ENCODE peak calls at places on chromosomes 6 and 20, in four cellular contexts. One of them, this sample, is unnamed.

GRCh38 chr6:121482004-121482693 is 46.7 kb downstream of the GJA1 start:
- DNase-seq in PC-3: peak
- DNase-seq in neural progenitor cell: no peak
- DNase-seq in MM.1S: no peak
- DNase-seq in this sample: no peak

GRCh38 chr6:10962673-10963072 is 75.8 kb downstream of the SYCP2L start:
- DNase-seq in PC-3: peak
- DNase-seq in neural progenitor cell: no peak
- DNase-seq in MM.1S: peak
- DNase-seq in this sample: no peak

GRCh38 chr6:13369591-13369990 is 41.3 kb upstream of the TBC1D7 start:
- DNase-seq in PC-3: no peak
- DNase-seq in neural progenitor cell: no peak
- DNase-seq in MM.1S: no peak
- DNase-seq in this sample: no peak

GRCh38 chr6:72626126-72626525 is 4.3 kb downstream of the KCNQ5 start:
- DNase-seq in PC-3: no peak
- DNase-seq in neural progenitor cell: no peak
- DNase-seq in MM.1S: no peak
- DNase-seq in this sample: peak

GRCh38 chr6:41098366-41098765 is 25.6 kb downstream of the NFYA start:
- DNase-seq in PC-3: no peak
- DNase-seq in neural progenitor cell: no peak
- DNase-seq in MM.1S: no peak
- DNase-seq in this sample: no peak

GRCh38 chr20:62800314-62801259 is 4.0 kb upstream of the OGFR start:
- DNase-seq in PC-3: no peak
- DNase-seq in neural progenitor cell: no peak
- DNase-seq in MM.1S: no peak
- DNase-seq in this sample: no peak

GRCh38 chr6:27605401-27606342 is 132.8 kb upstream of the ZNF184 start:
- DNase-seq in PC-3: peak
- DNase-seq in neural progenitor cell: peak
- DNase-seq in MM.1S: no peak
- DNase-seq in this sample: no peak

GRCh38 chr6:147974376-147974775 is 368.3 kb upstream of the SASH1 start:
- DNase-seq in PC-3: peak
- DNase-seq in neural progenitor cell: no peak
- DNase-seq in MM.1S: no peak
- DNase-seq in this sample: no peak

GRCh38 chr6:43759157-43759925 is 10.7 kb upstream of the VEGFA start:
- DNase-seq in PC-3: peak
- DNase-seq in neural progenitor cell: no peak
- DNase-seq in MM.1S: no peak
- DNase-seq in this sample: no peak

GRCh38 chr6:33838979-33839378 is 35.2 kb upstream of the MLN start:
- DNase-seq in PC-3: no peak
- DNase-seq in neural progenitor cell: no peak
- DNase-seq in MM.1S: no peak
- DNase-seq in this sample: no peak

GRCh38 chr20:49969946-49970345 is 12.8 kb upstream of the SNAI1 start:
- DNase-seq in PC-3: peak
- DNase-seq in neural progenitor cell: no peak
- DNase-seq in MM.1S: peak
- DNase-seq in this sample: no peak

GRCh38 chr20:42901689-42902518 is 287.8 kb downstream of the PTPRT start:
- DNase-seq in PC-3: no peak
- DNase-seq in neural progenitor cell: no peak
- DNase-seq in MM.1S: no peak
- DNase-seq in this sample: no peak

GRCh38 chr6:170260686-170261085 is 30.2 kb downstream of the DLL1 start:
- DNase-seq in PC-3: peak
- DNase-seq in neural progenitor cell: no peak
- DNase-seq in MM.1S: no peak
- DNase-seq in this sample: peak

GRCh38 chr6:27312146-27312949 is at the start of gene POM121L2:
- DNase-seq in PC-3: peak
- DNase-seq in neural progenitor cell: peak
- DNase-seq in MM.1S: peak
- DNase-seq in this sample: peak

GRCh38 chr20:6178537-6178936 is 55.7 kb upstream of the FERMT1 start:
- DNase-seq in PC-3: peak
- DNase-seq in neural progenitor cell: peak
- DNase-seq in MM.1S: peak
- DNase-seq in this sample: peak

GRCh38 chr20:19099586-19100555 is 112.6 kb upstream of the SLC24A3 start:
- DNase-seq in PC-3: peak
- DNase-seq in neural progenitor cell: no peak
- DNase-seq in MM.1S: no peak
- DNase-seq in this sample: no peak

GRCh38 chr20:44280387-44280786 is 30.6 kb downstream of the FITM2 start:
- DNase-seq in PC-3: no peak
- DNase-seq in neural progenitor cell: no peak
- DNase-seq in MM.1S: no peak
- DNase-seq in this sample: no peak

GRCh38 chr6:169529931-169530761 is 171.7 kb downstream of the WDR27 start:
- DNase-seq in PC-3: peak
- DNase-seq in neural progenitor cell: no peak
- DNase-seq in MM.1S: no peak
- DNase-seq in this sample: no peak

GRCh38 chr20:5569021-5569420 is 181.2 kb upstream of the SHLD1 start:
- DNase-seq in PC-3: peak
- DNase-seq in neural progenitor cell: no peak
- DNase-seq in MM.1S: peak
- DNase-seq in this sample: peak

GRCh38 chr6:40387127-40387870 is 199.9 kb downstream of the LRFN2 start:
- DNase-seq in PC-3: no peak
- DNase-seq in neural progenitor cell: no peak
- DNase-seq in MM.1S: no peak
- DNase-seq in this sample: no peak

GRCh38 chr6:35718354-35718695 is 18.5 kb upstream of the ARMC12 start:
- DNase-seq in PC-3: no peak
- DNase-seq in neural progenitor cell: no peak
- DNase-seq in MM.1S: no peak
- DNase-seq in this sample: no peak

GRCh38 chr20:42204261-42204660 is 586.1 kb upstream of the CHD6 start:
- DNase-seq in PC-3: no peak
- DNase-seq in neural progenitor cell: peak
- DNase-seq in MM.1S: no peak
- DNase-seq in this sample: no peak

GRCh38 chr6:43376551-43376981 is 7.1 kb upstream of the ZNF318 start:
- DNase-seq in PC-3: no peak
- DNase-seq in neural progenitor cell: no peak
- DNase-seq in MM.1S: no peak
- DNase-seq in this sample: no peak

GRCh38 chr6:29647927-29648642 is 8.8 kb upstream of the MOG start:
- DNase-seq in PC-3: peak
- DNase-seq in neural progenitor cell: peak
- DNase-seq in MM.1S: peak
- DNase-seq in this sample: peak

GRCh38 chr20:38697306-38697705 is 27.0 kb upstream of the SLC32A1 start:
- DNase-seq in PC-3: no peak
- DNase-seq in neural progenitor cell: no peak
- DNase-seq in MM.1S: no peak
- DNase-seq in this sample: no peak

GRCh38 chr20:31704225-31705119 is 18.2 kb downstream of the BCL2L1 start:
- DNase-seq in PC-3: peak
- DNase-seq in neural progenitor cell: peak
- DNase-seq in MM.1S: no peak
- DNase-seq in this sample: no peak
- H3K4me2 ChIP-seq in PC-3: peak
- H3K4me2 ChIP-seq in neural progenitor cell: no peak
- H3K4me2 ChIP-seq in MM.1S: peak
- H3K4me2 ChIP-seq in this sample: peak

GRCh38 chr6:124028117-124028516 is 224.5 kb downstream of the NKAIN2 start:
- DNase-seq in PC-3: no peak
- DNase-seq in neural progenitor cell: no peak
- DNase-seq in MM.1S: no peak
- DNase-seq in this sample: no peak

GRCh38 chr6:124029535-124029934 is 225.9 kb downstream of the NKAIN2 start:
- DNase-seq in PC-3: no peak
- DNase-seq in neural progenitor cell: no peak
- DNase-seq in MM.1S: no peak
- DNase-seq in this sample: no peak

GRCh38 chr6:124027392-124027791 is 223.7 kb downstream of the NKAIN2 start:
- DNase-seq in PC-3: no peak
- DNase-seq in neural progenitor cell: no peak
- DNase-seq in MM.1S: no peak
- DNase-seq in this sample: no peak

GRCh38 chr6:124022641-124023040 is 219.0 kb downstream of the NKAIN2 start:
- DNase-seq in PC-3: no peak
- DNase-seq in neural progenitor cell: peak
- DNase-seq in MM.1S: no peak
- DNase-seq in this sample: no peak

GRCh38 chr6:124026645-124027044 is 223.0 kb downstream of the NKAIN2 start:
- DNase-seq in PC-3: no peak
- DNase-seq in neural progenitor cell: no peak
- DNase-seq in MM.1S: no peak
- DNase-seq in this sample: no peak
- TF ChIP-seq CTCF in PC-3: no peak
- TF ChIP-seq CTCF in neural progenitor cell: no peak
- TF ChIP-seq CTCF in MM.1S: no peak
- TF ChIP-seq CTCF in this sample: no peak

DNA sequence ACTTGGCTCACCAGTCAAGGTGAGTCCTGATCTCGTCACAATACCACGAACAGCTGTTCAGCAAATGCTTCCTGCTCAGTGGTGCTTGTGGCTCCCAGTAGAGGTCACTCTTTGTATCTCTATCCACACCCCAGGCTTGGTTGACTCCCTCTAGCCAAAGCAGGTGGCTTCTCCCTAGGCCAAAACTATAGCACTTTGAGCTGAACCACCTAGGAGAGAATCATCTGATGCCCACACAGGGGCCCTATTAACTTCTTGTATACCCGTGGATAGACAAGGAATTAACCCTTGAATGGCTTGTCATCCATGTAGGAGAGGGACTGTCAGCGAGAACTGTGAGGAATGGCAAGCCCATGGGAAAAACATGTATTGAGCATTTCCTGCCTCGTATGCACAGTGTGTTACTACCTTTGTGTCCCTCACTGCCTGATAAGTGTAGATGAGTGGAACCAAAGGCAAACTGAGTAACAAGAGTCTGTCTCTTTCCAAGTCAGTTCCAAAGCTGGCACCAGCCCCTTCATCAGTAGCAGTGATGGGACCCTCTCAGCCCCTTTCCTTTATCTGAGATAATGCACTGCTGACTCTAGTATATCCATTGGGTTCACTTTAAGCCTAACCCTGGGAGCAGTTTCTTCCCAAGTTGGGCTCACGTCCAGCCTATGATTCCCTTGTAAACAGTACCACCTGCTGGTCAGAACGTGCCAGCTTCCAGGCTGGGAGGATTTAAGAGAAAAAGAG is 42.5 kb downstream of the EIF2S2 start:
- DNase-seq in PC-3: peak
- DNase-seq in neural progenitor cell: peak
- DNase-seq in MM.1S: peak
- DNase-seq in this sample: peak
- TF ChIP-seq EZH2phosphoT487 in PC-3: no peak
- TF ChIP-seq EZH2phosphoT487 in neural progenitor cell: no peak
- TF ChIP-seq EZH2phosphoT487 in MM.1S: no peak
- TF ChIP-seq EZH2phosphoT487 in this sample: no peak

GRCh38 chr6:143061597-143062385 is 1.1 kb downstream of the AIG1 start:
- DNase-seq in PC-3: no peak
- DNase-seq in neural progenitor cell: no peak
- DNase-seq in MM.1S: no peak
- DNase-seq in this sample: no peak

GRCh38 chr6:143062551-143062950 is 1.9 kb downstream of the AIG1 start:
- DNase-seq in PC-3: no peak
- DNase-seq in neural progenitor cell: no peak
- DNase-seq in MM.1S: no peak
- DNase-seq in this sample: no peak

GRCh38 chr6:143060806-143061596 is at the start of gene AIG1:
- DNase-seq in PC-3: no peak
- DNase-seq in neural progenitor cell: peak
- DNase-seq in MM.1S: no peak
- DNase-seq in this sample: no peak

GRCh38 chr6:143064996-143065683 is 4.5 kb downstream of the AIG1 start:
- DNase-seq in PC-3: peak
- DNase-seq in neural progenitor cell: no peak
- DNase-seq in MM.1S: no peak
- DNase-seq in this sample: no peak

GRCh38 chr6:143063631-143064030 is 2.9 kb downstream of the AIG1 start:
- DNase-seq in PC-3: no peak
- DNase-seq in neural progenitor cell: no peak
- DNase-seq in MM.1S: no peak
- DNase-seq in this sample: no peak
- H3K4me2 ChIP-seq in PC-3: no peak
- H3K4me2 ChIP-seq in neural progenitor cell: no peak
- H3K4me2 ChIP-seq in MM.1S: no peak
- H3K4me2 ChIP-seq in this sample: no peak

DNA sequence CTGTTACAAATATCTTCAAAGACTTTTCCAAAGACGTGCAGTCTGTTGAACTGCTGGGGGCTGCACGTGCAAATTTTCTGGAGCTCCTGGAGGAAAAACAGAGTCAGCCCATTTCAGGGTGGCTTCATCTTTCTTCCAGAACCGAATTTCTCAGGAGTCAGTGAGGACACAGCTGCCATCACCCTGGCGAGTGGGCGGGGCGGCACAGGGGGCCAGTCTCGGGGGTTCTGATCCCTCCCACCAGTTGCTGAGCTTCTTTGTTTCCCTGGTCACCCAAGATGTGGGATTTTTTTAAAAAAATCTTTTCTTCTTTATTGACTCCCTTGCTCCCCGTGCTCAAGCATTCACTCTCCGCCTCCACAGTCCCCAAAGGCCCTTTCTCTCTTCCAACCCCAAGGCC is 9.0 kb downstream of the C6orf118 start:
- DNase-seq in PC-3: no peak
- DNase-seq in neural progenitor cell: no peak
- DNase-seq in MM.1S: no peak
- DNase-seq in this sample: no peak
- TF ChIP-seq CTCF in PC-3: no peak
- TF ChIP-seq CTCF in neural progenitor cell: no peak
- TF ChIP-seq CTCF in MM.1S: no peak
- TF ChIP-seq CTCF in this sample: no peak